ENCODE peak calls at places on chromosomes 6 and 20, in eight cellular contexts. Z is aorta, C is right cardiac atrium, A is endodermal cell, E is A549, O is prostate gland, P is adipocyte, J is psoas muscle. U is an unnamed sample.

GRCh38 chr6:131678401-131678800 is 22.8 kb downstream of the OR2A4 start:
- DNase-seq in Z (no peak), C (no peak), P (no peak), E (no peak), J (no peak), O (no peak), A (no peak), U (no peak)

GRCh38 chr20:58016779-58017178 is 211.7 kb downstream of the ANKRD60 start:
- DNase-seq in O (no peak), C (no peak), Z (no peak), A (no peak), E (no peak), J (no peak), P (no peak), U (no peak)

GRCh38 chr6:149095842-149096241 is 221.7 kb upstream of the TAB2 start:
- DNase-seq in C (no peak), Z (no peak), E (no peak), P (no peak), A (no peak), O (no peak), J (no peak), U (no peak)

GRCh38 chr6:29941916-29942274 is 437 bp upstream of the HLA-A start:
- DNase-seq in J (no peak), Z (no peak), A (no peak), C (no peak), P (no peak), E (no peak), O (no peak), U (no peak)

GRCh38 chr6:41566961-41567360 is 20.8 kb downstream of the FOXP4 start:
- DNase-seq in C (no peak), P (no peak), E (no peak), Z (no peak), O (no peak), J (no peak), A (no peak), U (no peak)

GRCh38 chr20:23515250-23515939 is 24.5 kb downstream of the CST8 start:
- DNase-seq in Z (no peak), A (no peak), C (no peak), P (peak; percentile 88), O (no peak), J (no peak), E (no peak), U (no peak)

GRCh38 chr6:52337633-52338290 is 24.2 kb upstream of the PAQR8 start:
- DNase-seq in A (no peak), J (no peak), P (no peak), E (no peak), C (no peak), Z (no peak), O (no peak), U (no peak)

GRCh38 chr20:49505518-49505917 is 23.1 kb upstream of the KCNB1 start:
- DNase-seq in Z (no peak), E (no peak), C (peak; percentile 79), P (peak; percentile 58), O (no peak), A (peak; percentile 87), J (no peak), U (no peak)

GRCh38 chr6:24766685-24767462 is 7.9 kb upstream of the GMNN start:
- DNase-seq in O (no peak), J (no peak), E (peak; percentile 21), A (no peak), P (peak; percentile 72), Z (no peak), C (no peak), U (no peak)

GRCh38 chr20:8246701-8247100 is 114.6 kb downstream of the PLCB1 start:
- DNase-seq in A (no peak), C (no peak), O (no peak), P (peak; percentile 19), Z (no peak), J (no peak), E (no peak), U (no peak)

GRCh38 chr20:60993647-60994046 is 258.4 kb upstream of the CDH4 start:
- DNase-seq in Z (no peak), E (peak; percentile 33), O (no peak), A (peak; percentile 57), P (no peak), C (no peak), J (no peak), U (no peak)

GRCh38 chr6:90284745-90285481 is 11.7 kb downstream of the BACH2 start:
- DNase-seq in P (peak; percentile 25), O (no peak), C (no peak), J (no peak), A (no peak), E (peak; percentile 4), Z (no peak), U (no peak)
- H3K4me1 ChIP-seq in P (peaks cover 33% of the 10 kb centered on the region), O (no peaks in the 10 kb centered on the region), C (peaks cover 5% of the 10 kb centered on the region), J (peaks cover 59% of the 10 kb centered on the region), A (peaks cover 16% of the 10 kb centered on the region), E (peaks cover 23% of the 10 kb centered on the region), Z (no peaks in the 10 kb centered on the region), U (peaks cover 23% of the 10 kb centered on the region)

GRCh38 chr6:35023091-35023490 is 118.0 kb downstream of the TCP11 start:
- DNase-seq in P (no peak), E (no peak), O (no peak), Z (no peak), A (peak; percentile 37), J (no peak), C (no peak), U (peak; percentile 21)

GRCh38 chr6:35021014-35021413 is 120.1 kb downstream of the TCP11 start:
- DNase-seq in A (peak; percentile 73), P (no peak), C (peak; percentile 88), O (no peak), E (no peak), J (peak; percentile 41), Z (no peak), U (peak; percentile 67)

GRCh38 chr6:35024601-35025054 is 116.5 kb downstream of the TCP11 start:
- DNase-seq in P (peak; percentile 67), Z (no peak), C (peak; percentile 86), O (no peak), E (peak; percentile 78), A (peak; percentile 69), J (peak; percentile 33), U (peak; percentile 82)

GRCh38 chr6:35025241-35026188 is 115.6 kb downstream of the TCP11 start:
- DNase-seq in Z (no peak), J (no peak), C (no peak), A (peak; percentile 58), P (peak; percentile 28), O (no peak), E (no peak), U (peak; percentile 57)

GRCh38 chr6:35023601-35024000 is 117.5 kb downstream of the TCP11 start:
- DNase-seq in O (no peak), C (no peak), J (no peak), Z (no peak), P (no peak), A (no peak), E (no peak), U (no peak)
- H3K4me1 ChIP-seq in O (peaks cover 8% of the 10 kb centered on the region), C (peaks cover 26% of the 10 kb centered on the region), J (peaks cover 61% of the 10 kb centered on the region), Z (peaks cover 18% of the 10 kb centered on the region), P (peaks cover 48% of the 10 kb centered on the region), A (peaks cover 25% of the 10 kb centered on the region), E (peaks cover 23% of the 10 kb centered on the region), U (peaks cover 97% of the 10 kb centered on the region)

GRCh38 chr6:85461806-85462185 is 11.9 kb downstream of the NT5E start:
- DNase-seq in J (no peak), O (no peak), Z (no peak), P (no peak), A (peak; percentile 33), C (no peak), E (no peak), U (no peak)

GRCh38 chr6:85460154-85460950 is 10.5 kb downstream of the NT5E start:
- DNase-seq in P (peak; percentile 30), C (peak; percentile 53), J (no peak), Z (no peak), O (no peak), E (no peak), A (peak; percentile 36), U (no peak)

GRCh38 chr6:85462673-85463072 is 12.8 kb downstream of the NT5E start:
- DNase-seq in J (no peak), O (no peak), A (no peak), Z (no peak), E (no peak), C (no peak), P (no peak), U (no peak)

GRCh38 chr6:85459224-85459901 is 9.5 kb downstream of the NT5E start:
- DNase-seq in P (peak; percentile 78), A (no peak), O (no peak), E (no peak), C (no peak), Z (no peak), J (no peak), U (no peak)

GRCh38 chr6:85460951-85461805 is 11.3 kb downstream of the NT5E start:
- DNase-seq in Z (no peak), J (no peak), P (peak; percentile 65), E (no peak), O (no peak), A (no peak), C (no peak), U (no peak)
- H3K4me1 ChIP-seq in Z (peaks cover 16% of the 10 kb centered on the region), J (no peaks in the 10 kb centered on the region), P (peaks cover 78% of the 10 kb centered on the region), E (peaks cover 84% of the 10 kb centered on the region), O (no peaks in the 10 kb centered on the region), A (no peaks in the 10 kb centered on the region), C (peaks cover 11% of the 10 kb centered on the region), U (no peaks in the 10 kb centered on the region)

DNA sequence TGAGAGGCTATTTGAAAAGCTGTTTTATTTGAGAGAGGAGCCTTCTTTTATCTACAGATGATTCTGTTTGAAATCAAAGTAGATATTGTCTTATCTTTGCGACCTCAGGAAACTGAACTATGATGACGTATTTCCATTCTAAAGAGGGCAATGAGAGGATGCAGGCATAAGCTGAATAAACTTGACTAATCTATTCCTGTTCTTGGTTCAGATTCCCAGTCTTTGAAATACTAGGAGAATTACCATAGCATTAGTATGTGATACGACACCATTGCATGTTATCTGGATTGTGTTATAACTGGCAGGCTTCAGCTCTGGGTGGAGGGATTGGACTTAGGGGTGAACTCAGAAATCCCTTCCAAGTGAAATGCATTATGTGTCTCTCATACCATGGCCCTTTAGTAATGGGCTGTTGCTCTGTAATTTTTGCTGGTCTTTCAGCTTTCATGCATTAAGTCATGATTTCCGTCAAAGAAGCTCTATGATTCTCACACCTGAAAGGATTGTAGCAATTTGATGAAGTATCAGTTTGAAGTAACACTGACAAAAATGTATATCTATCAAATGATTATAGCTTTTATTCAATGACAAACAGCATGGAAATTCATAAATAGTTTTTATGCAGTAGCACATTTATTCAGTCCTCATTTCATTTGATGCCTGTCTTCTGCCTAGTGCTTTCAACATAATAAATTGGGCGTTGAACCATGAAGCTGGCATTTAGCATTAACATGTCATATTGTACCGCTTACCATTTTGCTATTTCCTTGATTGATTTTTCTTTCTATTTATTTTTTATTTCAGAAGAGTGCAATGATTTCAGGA is 138.5 kb upstream of the SPACA1 start:
- DNase-seq in E (no peak), C (no peak), Z (no peak), P (no peak), J (no peak), A (no peak), O (no peak), U (no peak)
- H3K4me1 ChIP-seq in E (no peaks in the 10 kb centered on the region), C (no peaks in the 10 kb centered on the region), Z (peaks cover 2% of the 10 kb centered on the region), P (no peaks in the 10 kb centered on the region), J (no peaks in the 10 kb centered on the region), A (peaks cover 4% of the 10 kb centered on the region), O (no peaks in the 10 kb centered on the region), U (no peaks in the 10 kb centered on the region)